ENCODE peak calls at places on chromosomes 11 and 22, in ten cellular contexts. H is HT-29; F is NCI-H774; A is non-pigmented ciliary epithelial cell; Z is OCI-M1; M is activated naive CD4-positive, alpha-beta T cell treated with anti-CD3 and anti-CD28 coated beads for 36 hours; Y is heart left ventricle; C is SJSA1; T is stimulated activated CD8-positive, alpha-beta memory T cell treated with anti-CD3 and anti-CD28 coated beads, Interleukin-7, amount 100 ng/mL, for 1 hour; R is stimulated activated CD4-positive, alpha-beta T cell treated with anti-CD3 and anti-CD28 coated beads, Interleukin-4, amount 100 ng/mL, for 24 hours. G is an unnamed sample.

GRCh38 chr22:45548441-45548840 is 45.8 kb downstream of the FBLN1 start:
- DNase-seq in H (no peak), Z (no peak), C (no peak), A (no peak), F (no peak), Y (no peak), M (no peak), T (no peak), R (no peak), G (no peak)

GRCh38 chr11:23563591-23563990 is 703.3 kb upstream of the CCDC179 start:
- DNase-seq in F (no peak), M (no peak), Y (no peak), Z (no peak), C (no peak), R (no peak), H (no peak), A (no peak), T (no peak), G (no peak)

GRCh38 chr11:1403721-1404460 is 14.2 kb downstream of the BRSK2 start:
- DNase-seq in A (no peak), M (no peak), F (no peak), H (no peak), T (no peak), Y (no peak), C (no peak), Z (no peak), R (no peak), G (no peak)

GRCh38 chr11:71397961-71398360 is 50.2 kb downstream of the DHCR7 start:
- DNase-seq in C (no peak), F (no peak), R (no peak), A (no peak), T (no peak), H (no peak), M (no peak), Z (no peak), Y (no peak), G (no peak)

GRCh38 chr22:27245056-27245455 is 556.5 kb downstream of the MN1 start:
- DNase-seq in R (no peak), F (no peak), Z (no peak), H (no peak), C (no peak), Y (no peak), T (no peak), A (no peak), M (no peak), G (no peak)

GRCh38 chr22:36569999-36570398 is 41.0 kb upstream of the EIF3D start:
- DNase-seq in T (no peak), F (no peak), M (no peak), H (peak; percentile 6), Y (no peak), C (peak; percentile 37), Z (no peak), R (no peak), A (no peak), G (no peak)

GRCh38 chr22:43811777-43812148 is 342 bp downstream of the EFCAB6 start:
- DNase-seq in R (no peak), A (no peak), M (no peak), C (no peak), T (no peak), F (peak; percentile 17), Y (no peak), Z (no peak), H (no peak), G (no peak)

GRCh38 chr11:128503231-128503991 is 83.9 kb downstream of the ETS1 start:
- DNase-seq in F (no peak), R (peak; percentile 57), H (no peak), M (peak; percentile 73), Y (no peak), A (peak; percentile 79), Z (no peak), C (peak; percentile 73), T (no peak), G (no peak)

GRCh38 chr11:827146-827860 is 416 bp upstream of the CRACR2B start:
- DNase-seq in Y (no peak), H (peak; percentile 91), C (no peak), T (no peak), R (no peak), A (no peak), F (no peak), Z (peak; percentile 50), M (no peak), G (no peak)

GRCh38 chr11:2507945-2508749 is 63.3 kb downstream of the KCNQ1 start:
- DNase-seq in Y (no peak), T (no peak), H (no peak), F (no peak), Z (no peak), R (no peak), C (no peak), M (no peak), A (no peak), G (peak; percentile 26)

GRCh38 chr22:49152146-49152929 is 675.3 kb downstream of the BRD1 start:
- DNase-seq in F (no peak), Z (no peak), A (no peak), M (no peak), T (no peak), Y (no peak), R (no peak), H (no peak), C (no peak), G (no peak)

GRCh38 chr11:79200398-79201070 is 240.3 kb downstream of the TENM4 start:
- DNase-seq in T (no peak), R (no peak), Y (no peak), M (no peak), H (no peak), A (no peak), Z (no peak), F (no peak), C (no peak), G (no peak)